ENCODE peak calls at places on chromosomes 5 and 9, in nine cellular contexts. M, W, S, Q, A, I, V, J and F are unnamed samples.
A peak's percentile ranks its signal among the peaks of the same experiment; 100 is the strongest.

GRCh38 chr5:134457801-134458200 is 46.1 kb upstream of the CDKN2AIPNL start:
- DNase-seq in M (peak; percentile 33), W (no peak), S (no peak), Q (no peak), A (no peak), I (no peak), V (no peak), J (no peak), F (no peak)

GRCh38 chr9:22215492-22215891 is 206.4 kb upstream of the CDKN2B start:
- DNase-seq in M (no peak), W (no peak), S (no peak), Q (no peak), A (no peak), I (no peak), V (no peak), J (no peak), F (no peak)

GRCh38 chr5:126508251-126508961 is 85.2 kb downstream of the GRAMD2B start:
- DNase-seq in M (no peak), W (no peak), S (no peak), Q (no peak), A (no peak), I (no peak), V (no peak), J (no peak), F (no peak)

GRCh38 chr5:7763621-7764072 is 87.3 kb downstream of the CFAP90 start:
- DNase-seq in M (no peak), W (no peak), S (peak; percentile 90), Q (no peak), A (no peak), I (peak; percentile 23), V (peak; percentile 83), J (no peak), F (no peak)

GRCh38 chr9:114388764-114389375 is 1.1 kb upstream of the AKNA start:
- DNase-seq in M (no peak), W (no peak), S (no peak), Q (no peak), A (no peak), I (no peak), V (no peak), J (peak; percentile 27), F (no peak)

GRCh38 chr5:123950701-123951100 is 438.7 kb downstream of the CSNK1G3 start:
- DNase-seq in M (no peak), W (no peak), S (no peak), Q (no peak), A (no peak), I (no peak), V (no peak), J (no peak), F (no peak)

GRCh38 chr5:55176176-55176818 is 3.3 kb upstream of the CDC20B start:
- DNase-seq in M (no peak), W (no peak), S (no peak), Q (peak; percentile 73), A (peak; percentile 73), I (peak; percentile 20), V (no peak), J (peak; percentile 66), F (no peak)

GRCh38 chr5:95617057-95617456 is 2.8 kb upstream of the GPR150 start:
- DNase-seq in M (no peak), W (no peak), S (no peak), Q (no peak), A (no peak), I (no peak), V (no peak), J (no peak), F (no peak)

GRCh38 chr5:123819818-123820217 is 307.8 kb downstream of the CSNK1G3 start:
- DNase-seq in M (no peak), W (no peak), S (no peak), Q (no peak), A (peak; percentile 17), I (no peak), V (no peak), J (no peak), F (no peak)

GRCh38 chr5:112217847-112218579 is 201.1 kb downstream of the EPB41L4A start:
- DNase-seq in M (no peak), W (no peak), S (no peak), Q (no peak), A (no peak), I (no peak), V (no peak), J (no peak), F (no peak)

GRCh38 chr5:172775326-172776234 is 4.6 kb upstream of the DUSP1 start:
- DNase-seq in M (peak; percentile 97), W (peak; percentile 98), S (peak; percentile 99), Q (peak; percentile 79), A (no peak), I (no peak), V (peak; percentile 96), J (peak; percentile 94), F (peak; percentile 96)
- TF ChIP-seq POLR2A in M (no peak), W (peak; percentile 88), S (peak; percentile 61), Q (no peak), A (no peak), I (no peak), V (no peak), J (peak; percentile 83), F (peak; percentile 61)

DNA sequence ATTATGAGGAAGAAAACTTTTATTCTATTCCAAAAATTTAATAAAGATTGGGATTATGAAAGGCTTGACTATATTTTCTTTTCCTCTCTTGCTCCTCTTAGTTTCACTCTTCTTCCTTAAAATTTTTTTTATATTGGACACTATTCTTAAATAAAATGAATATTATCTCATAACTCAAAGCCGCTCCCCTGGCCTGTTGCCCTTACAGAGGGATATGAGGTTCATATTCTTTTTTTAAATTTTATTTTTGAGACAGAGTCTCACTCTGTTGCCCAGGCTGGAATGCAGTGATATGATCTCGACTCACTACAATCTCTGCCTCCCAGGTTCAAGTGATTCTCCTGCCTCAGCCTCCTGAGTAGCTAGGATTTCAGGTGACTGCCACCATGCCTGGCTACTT is 106.8 kb upstream of the MPDZ start:
- DNase-seq in M (no peak), W (no peak), S (no peak), Q (no peak), A (no peak), I (no peak), V (no peak), J (no peak), F (no peak)
- H3K27ac ChIP-seq in M (peak overlapping the region; percentile 38), W (no peak overlapping the region), S (peak overlapping the region; percentile 44), Q (peak overlapping the region; percentile 32), A (no peak overlapping the region), I (no peak overlapping the region), V (peak overlapping the region; percentile 72), J (no peak overlapping the region), F (peak overlapping the region; percentile 80)

DNA sequence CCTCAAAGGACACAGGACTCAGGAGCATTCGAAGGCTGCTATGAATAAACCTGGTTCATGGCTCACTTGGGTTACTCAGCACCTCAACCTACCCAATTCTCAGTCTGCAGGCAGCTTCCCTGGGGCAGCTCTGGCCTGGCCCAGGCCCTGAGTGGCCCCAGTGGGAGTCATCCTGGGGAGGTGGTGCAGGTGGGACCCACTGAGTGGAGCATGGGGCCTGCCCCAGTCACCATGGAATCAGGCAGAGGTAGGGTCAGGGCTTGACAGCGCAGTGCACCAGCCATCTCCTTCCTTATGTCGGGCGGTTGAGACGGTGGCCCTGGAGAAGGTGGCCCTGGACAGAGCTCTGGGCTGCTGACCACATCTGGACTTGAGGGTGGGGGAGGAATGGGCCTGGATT is 19.2 kb downstream of the PLEKHG4B start:
- DNase-seq in M (no peak), W (no peak), S (no peak), Q (no peak), A (no peak), I (no peak), V (no peak), J (no peak), F (no peak)
- H3K4me3 ChIP-seq in M (no peak overlapping the region), W (no peak overlapping the region), S (no peak overlapping the region), Q (no peak overlapping the region), A (no peak overlapping the region), I (no peak overlapping the region), V (no peak overlapping the region), J (no peak overlapping the region), F (no peak overlapping the region)

GRCh38 chr9:123395276-123396006 is 39.4 kb downstream of the CRB2 start:
- DNase-seq in M (no peak), W (no peak), S (no peak), Q (no peak), A (no peak), I (no peak), V (no peak), J (no peak), F (no peak)
- TF ChIP-seq POLR2A in M (no peak), W (no peak), S (no peak), Q (no peak), A (no peak), I (no peak), V (no peak), J (no peak), F (no peak)

DNA sequence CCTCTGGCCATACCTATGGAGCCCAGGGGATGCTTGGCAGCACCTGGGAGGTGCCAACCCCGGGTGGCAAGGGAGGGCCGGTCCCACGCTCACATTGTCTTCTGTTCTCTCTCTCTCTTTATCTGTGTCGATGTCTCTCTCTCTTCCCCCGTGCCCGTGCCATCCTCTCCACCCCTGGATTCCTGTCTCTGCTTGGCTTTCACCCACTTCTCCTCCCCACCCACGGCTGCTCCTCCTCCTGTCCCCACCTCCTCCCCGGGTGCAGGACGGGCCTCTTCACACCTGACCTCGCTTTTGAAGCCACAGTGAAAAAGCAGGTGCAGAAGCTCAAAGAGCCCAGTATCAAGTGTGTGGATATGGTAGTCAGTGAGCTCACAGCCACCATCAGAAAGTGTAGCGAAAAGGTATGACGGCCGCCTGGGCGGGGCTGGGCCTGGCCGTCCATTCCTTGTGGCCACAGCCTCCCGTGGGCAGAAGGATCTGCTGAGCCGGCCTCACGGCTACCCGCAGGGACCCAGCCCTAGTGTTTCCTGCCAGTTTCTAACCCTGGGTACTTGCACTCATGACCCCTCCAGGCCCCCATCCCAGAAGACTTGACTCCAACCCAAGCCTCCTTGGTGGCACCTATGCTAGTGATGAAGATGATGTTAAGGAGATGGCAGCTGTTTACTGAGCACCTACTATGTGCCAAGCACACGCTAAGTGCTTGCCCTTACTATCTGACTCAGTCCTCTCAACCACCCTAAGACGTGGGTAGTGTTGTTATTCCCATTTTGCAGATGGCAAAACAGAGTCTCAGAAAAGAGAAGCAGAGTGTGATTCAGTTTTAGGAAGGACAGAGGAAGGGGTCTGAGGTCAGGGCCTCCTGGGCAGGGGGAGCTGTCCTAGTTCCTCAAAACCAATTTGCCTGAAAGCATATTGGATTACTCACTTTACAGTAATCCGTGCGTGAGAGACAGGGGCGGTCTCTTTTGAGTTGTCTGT is 22.9 kb downstream of the DNM1 start:
- DNase-seq in M (no peak), W (no peak), S (no peak), Q (no peak), A (no peak), I (no peak), V (no peak), J (no peak), F (no peak)
- H3K27ac ChIP-seq in M (no peak overlapping the region), W (no peak overlapping the region), S (no peak overlapping the region), Q (no peak overlapping the region), A (no peak overlapping the region), I (no peak overlapping the region), V (no peak overlapping the region), J (no peak overlapping the region), F (no peak overlapping the region)